ENCODE peak calls at places on chromosomes 12 and 14, in four cellular contexts. F is MM.1S, G is OCI-LY7, O is HCT116. M is an unnamed sample.

GRCh38 chr12:69645031-69645430 is 34.3 kb upstream of the LRRC10 start:
- DNase-seq in F (no peak), G (no peak), O (no peak), M (peak)

GRCh38 chr12:5511644-5512584 is 80.0 kb downstream of the NTF3 start:
- DNase-seq in G (peak), F (no peak), O (peak), M (peak)

GRCh38 chr12:105317453-105317852 is 13.0 kb upstream of the C12orf75 start:
- DNase-seq in G (no peak), O (no peak), F (no peak), M (peak)

GRCh38 chr12:62647586-62647985 is 181.0 kb downstream of the MON2 start:
- DNase-seq in G (no peak), F (no peak), O (no peak), M (no peak)

GRCh38 chr12:108215458-108215857 is 86.4 kb downstream of the WSCD2 start:
- DNase-seq in F (no peak), O (no peak), G (no peak), M (no peak)

GRCh38 chr14:92352158-92352985 is 29.4 kb downstream of the SLC24A4 start:
- DNase-seq in G (peak), O (peak), F (no peak), M (peak)

GRCh38 chr12:52018448-52019122 is 11.8 kb downstream of the TAMALIN start:
- DNase-seq in F (no peak), O (no peak), G (no peak), M (no peak)

GRCh38 chr14:48703728-48704467 is 882.3 kb downstream of the RPS29 start:
- DNase-seq in O (no peak), G (no peak), F (no peak), M (no peak)

GRCh38 chr14:103541944-103542544 is 13.0 kb downstream of the TRMT61A start:
- DNase-seq in F (no peak), G (no peak), O (no peak), M (no peak)

GRCh38 chr12:14396071-14396470 is 30.6 kb downstream of the ATF7IP start:
- DNase-seq in F (no peak), O (no peak), G (peak), M (no peak)

GRCh38 chr12:66964629-66965028 is 285.8 kb upstream of the GRIP1 start:
- DNase-seq in G (no peak), F (peak), O (no peak), M (peak)

GRCh38 chr12:86712425-86712843 is 456.2 kb upstream of the MGAT4C start:
- DNase-seq in F (no peak), O (peak), G (no peak), M (peak)

GRCh38 chr12:11797317-11797913 is 147.9 kb downstream of the ETV6 start:
- DNase-seq in O (no peak), G (no peak), F (no peak), M (peak)

GRCh38 chr12:112537710-112538396 is 119.1 kb downstream of the PTPN11 start:
- DNase-seq in O (peak), F (no peak), G (no peak), M (no peak)

GRCh38 chr14:104600805-104601204 is 3.8 kb downstream of the TMEM179 start:
- DNase-seq in G (no peak), F (no peak), O (no peak), M (no peak)

GRCh38 chr12:116727261-116727660 is 10.6 kb downstream of the SPRING1 start:
- DNase-seq in G (no peak), F (no peak), O (no peak), M (no peak)

GRCh38 chr12:112151766-112152541 is 26.6 kb downstream of the TRAFD1 start:
- DNase-seq in O (no peak), G (no peak), F (no peak), M (no peak)

GRCh38 chr14:22981090-22982012 is 1.0 kb downstream of the AJUBA start:
- DNase-seq in O (no peak), G (no peak), F (no peak), M (peak)

GRCh38 chr14:47040490-47040889 is 388.9 kb upstream of the RPL10L start:
- DNase-seq in O (peak), F (peak), G (no peak), M (no peak)

GRCh38 chr12:123861392-123861791 is 99.3 kb downstream of the DNAH10 start:
- DNase-seq in F (no peak), G (no peak), O (no peak), M (no peak)

GRCh38 chr12:13573698-13574321 is 377.3 kb downstream of the EMP1 start:
- DNase-seq in G (no peak), O (peak), F (no peak), M (peak)

GRCh38 chr12:5505751-5506150 is 73.8 kb downstream of the NTF3 start:
- DNase-seq in G (no peak), O (no peak), F (no peak), M (peak)

GRCh38 chr14:76848879-76849278 is 22.7 kb downstream of the LRRC74A start:
- DNase-seq in G (no peak), O (peak), F (no peak), M (no peak)

GRCh38 chr14:53378142-53378541 is 225.0 kb upstream of the DDHD1 start:
- DNase-seq in G (no peak), O (no peak), F (no peak), M (no peak)

GRCh38 chr14:54902521-54903420 is at the start of gene GCH1:
- DNase-seq in G (peak), F (peak), O (peak), M (peak)

GRCh38 chr14:49959822-49960408 is 67.0 kb downstream of the ARF6 start:
- DNase-seq in G (peak), F (no peak), O (no peak), M (no peak)

GRCh38 chr14:34646570-34647255 is 16.8 kb upstream of the SNX6 start:
- DNase-seq in G (no peak), O (no peak), F (no peak), M (no peak)

GRCh38 chr14:104111301-104112112 is 26.0 kb downstream of the ASPG start:
- DNase-seq in O (no peak), G (no peak), F (no peak), M (no peak)

GRCh38 chr12:43285248-43285647 is 266.8 kb downstream of the ADAMTS20 start:
- DNase-seq in F (peak), G (no peak), O (no peak), M (peak)

GRCh38 chr12:116832353-116832752 is 48.9 kb downstream of the HRK start:
- DNase-seq in O (no peak), F (no peak), G (no peak), M (no peak)

GRCh38 chr12:27221625-27222387 is 22.3 kb upstream of the STK38L start:
- DNase-seq in F (peak), G (peak), O (no peak), M (no peak)

GRCh38 chr14:76919811-76920571 is 93.8 kb downstream of the LRRC74A start:
- DNase-seq in O (no peak), G (no peak), F (no peak), M (peak)

GRCh38 chr12:66160704-66161103 is 9.1 kb downstream of the TMBIM4 start:
- DNase-seq in O (no peak), G (no peak), F (no peak), M (no peak)

GRCh38 chr14:72154645-72155378 is 222.6 kb downstream of the RGS6 start:
- DNase-seq in O (no peak), G (no peak), F (no peak), M (no peak)

GRCh38 chr14:61586539-61587396 is 108.5 kb upstream of the HIF1A start:
- DNase-seq in G (no peak), F (no peak), O (no peak), M (peak)

DNA sequence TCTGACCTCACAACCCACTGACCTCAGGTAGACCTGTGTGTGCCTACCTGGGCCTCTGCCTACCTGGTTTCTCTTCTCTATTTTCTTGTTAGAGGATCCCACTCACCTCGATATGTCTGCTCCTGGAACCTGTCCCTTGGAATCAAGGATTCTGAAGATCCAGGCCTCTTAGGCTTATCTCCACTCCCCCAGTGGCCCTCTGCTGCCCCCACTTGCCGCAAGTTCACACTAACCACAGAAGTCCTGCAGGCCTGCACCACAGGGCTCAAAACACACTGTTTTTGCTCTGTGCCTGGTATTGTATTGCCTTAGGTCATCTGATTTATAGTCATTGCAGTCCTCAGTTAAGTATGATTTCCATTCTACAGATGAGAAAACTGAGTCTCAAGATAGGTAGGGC is 15.3 kb upstream of the NRXN3 start:
- DNase-seq in G (no peak), F (no peak), O (no peak), M (no peak)
- TF ChIP-seq EZH2phosphoT487 in G (no peak), F (no peak), O (no peak), M (no peak)

GRCh38 chr14:100666403-100666802 is 60.3 kb upstream of the DLK1 start:
- DNase-seq in G (no peak), O (no peak), F (no peak), M (no peak)

GRCh38 chr14:100665518-100666032 is 61.1 kb upstream of the DLK1 start:
- DNase-seq in F (no peak), O (no peak), G (no peak), M (peak)

GRCh38 chr14:100663528-100664052 is 63.1 kb upstream of the DLK1 start:
- DNase-seq in O (no peak), G (no peak), F (no peak), M (no peak)

GRCh38 chr14:100664234-100664633 is 62.5 kb upstream of the DLK1 start:
- DNase-seq in G (no peak), F (no peak), O (no peak), M (no peak)

DNA sequence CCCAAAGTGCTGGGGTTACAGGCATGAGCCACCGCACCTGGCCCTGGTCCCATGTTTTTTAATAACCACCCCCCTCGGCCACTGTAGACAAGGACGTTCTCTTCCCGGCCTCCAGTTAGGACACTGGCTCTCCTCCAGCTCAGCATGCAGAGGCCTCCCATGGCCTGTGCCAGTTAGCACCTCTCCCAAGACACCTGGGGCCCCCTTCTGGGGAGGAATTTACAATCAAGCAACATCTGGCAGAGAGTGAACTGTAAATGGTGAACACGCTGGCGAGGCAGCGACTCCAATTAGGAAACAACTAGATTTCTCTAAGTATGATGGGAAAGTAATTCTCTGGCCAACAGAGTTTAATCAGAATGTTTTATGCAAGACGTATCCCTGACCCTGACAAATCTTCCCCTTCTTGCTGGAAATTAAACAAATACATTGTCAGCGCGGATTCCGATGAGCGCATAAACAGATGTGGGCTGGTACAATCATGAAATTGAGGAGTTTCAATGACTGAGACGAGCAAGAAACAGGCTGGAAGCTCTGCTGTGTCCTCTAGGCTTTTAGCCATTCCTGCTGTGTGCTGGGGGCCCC is 61.8 kb upstream of the DLK1 start:
- DNase-seq in G (no peak), F (no peak), O (no peak), M (peak)
- TF ChIP-seq EZH2phosphoT487 in G (no peak), F (no peak), O (no peak), M (no peak)

GRCh38 chr14:63893701-63894458 is 41.1 kb downstream of the SYNE2 start:
- DNase-seq in O (no peak), F (no peak), G (no peak), M (peak)
- TF ChIP-seq EZH2phosphoT487 in O (no peak), F (no peak), G (no peak), M (no peak)

GRCh38 chr12:48024735-48025134 is 20.5 kb upstream of the COL2A1 start:
- DNase-seq in O (no peak), G (no peak), F (no peak), M (no peak)

GRCh38 chr12:48021485-48022179 is 17.4 kb upstream of the COL2A1 start:
- DNase-seq in G (no peak), F (no peak), O (no peak), M (no peak)

GRCh38 chr12:48022180-48022521 is 17.9 kb upstream of the COL2A1 start:
- DNase-seq in G (no peak), F (no peak), O (no peak), M (no peak)

GRCh38 chr12:48023386-48023785 is 19.1 kb upstream of the COL2A1 start:
- DNase-seq in F (no peak), O (no peak), G (no peak), M (no peak)

GRCh38 chr12:48022676-48023385 is 18.6 kb upstream of the COL2A1 start:
- DNase-seq in F (no peak), O (no peak), G (no peak), M (no peak)
- TF ChIP-seq EZH2phosphoT487 in F (no peak), O (no peak), G (no peak), M (no peak)

GRCh38 chr12:131095826-131096680 is 142.3 kb downstream of the ADGRD1 start:
- DNase-seq in O (no peak), G (no peak), F (no peak), M (no peak)

GRCh38 chr12:131094831-131095805 is 141.4 kb downstream of the ADGRD1 start:
- DNase-seq in O (no peak), F (no peak), G (no peak), M (no peak)

GRCh38 chr12:131097247-131098177 is 143.8 kb downstream of the ADGRD1 start:
- DNase-seq in O (no peak), G (no peak), F (no peak), M (no peak)

GRCh38 chr12:131098178-131098981 is 144.7 kb downstream of the ADGRD1 start:
- DNase-seq in O (no peak), F (no peak), G (no peak), M (no peak)

GRCh38 chr12:131096681-131097181 is 143.0 kb downstream of the ADGRD1 start:
- DNase-seq in O (no peak), G (no peak), F (no peak), M (no peak)
- TF ChIP-seq EZH2phosphoT487 in O (no peak), G (no peak), F (no peak), M (no peak)

GRCh38 chr12:110222433-110222832 is 58.6 kb upstream of the ATP2A2 start:
- DNase-seq in O (no peak), G (no peak), F (no peak), M (no peak)

GRCh38 chr12:110223777-110224378 is 57.2 kb upstream of the ATP2A2 start:
- DNase-seq in F (no peak), G (no peak), O (no peak), M (peak)

GRCh38 chr12:110222027-110222426 is 59.0 kb upstream of the ATP2A2 start:
- DNase-seq in G (no peak), F (no peak), O (no peak), M (peak)

GRCh38 chr12:110227138-110227537 is 53.9 kb upstream of the ATP2A2 start:
- DNase-seq in O (no peak), G (no peak), F (no peak), M (no peak)

GRCh38 chr12:110224379-110225304 is 56.4 kb upstream of the ATP2A2 start:
- DNase-seq in O (no peak), F (peak), G (no peak), M (peak)
- TF ChIP-seq EZH2phosphoT487 in O (no peak), F (no peak), G (no peak), M (no peak)

GRCh38 chr12:2692156-2692555 is 102.6 kb upstream of the FKBP4 start:
- DNase-seq in O (no peak), G (no peak), F (peak), M (no peak)

GRCh38 chr12:2689879-2690278 is 104.9 kb upstream of the FKBP4 start:
- DNase-seq in G (no peak), F (no peak), O (no peak), M (no peak)

GRCh38 chr12:2690348-2691000 is 104.3 kb upstream of the FKBP4 start:
- DNase-seq in O (no peak), G (no peak), F (no peak), M (no peak)

GRCh38 chr12:2691001-2691339 is 103.8 kb upstream of the FKBP4 start:
- DNase-seq in G (no peak), O (no peak), F (peak), M (no peak)

DNA sequence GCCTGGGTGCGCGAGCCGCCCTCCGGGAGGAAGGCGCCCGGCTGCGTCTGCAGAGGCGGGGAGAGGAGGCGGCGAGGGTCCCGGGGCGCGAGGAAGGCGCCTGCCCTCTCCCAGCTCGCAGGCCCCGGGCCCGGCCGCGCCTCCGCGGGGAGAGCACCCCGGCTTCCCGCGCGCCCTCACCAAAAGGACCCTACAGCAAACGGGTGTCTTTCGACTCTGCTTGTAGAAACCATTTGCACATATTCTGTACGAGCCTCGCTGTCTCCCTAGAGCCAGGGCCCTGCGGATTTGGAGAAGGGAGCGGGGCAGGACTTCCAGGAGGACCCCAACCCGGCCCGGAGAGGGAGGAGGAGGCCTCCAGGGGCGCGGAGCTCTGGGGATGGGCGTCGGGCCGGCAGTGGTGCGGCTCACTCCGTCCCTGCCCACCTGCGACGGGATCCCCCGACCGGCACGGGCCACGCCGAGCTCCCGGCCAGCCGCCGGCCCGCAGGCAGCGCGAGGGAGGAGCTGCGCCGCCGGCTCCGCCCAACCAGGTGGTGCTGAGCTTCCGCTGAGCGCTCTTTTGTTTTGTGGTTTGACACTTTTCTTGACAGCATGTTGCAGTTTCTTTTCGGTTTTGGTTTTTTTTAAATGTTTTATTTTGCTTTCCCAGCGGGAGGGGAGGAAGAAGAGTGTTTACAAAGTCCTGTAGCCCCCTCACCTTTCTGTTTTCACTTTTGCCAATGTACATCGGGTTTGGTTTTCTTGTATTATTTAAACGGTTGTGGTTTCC is 103.2 kb upstream of the FKBP4 start:
- DNase-seq in F (peak), G (peak), O (peak), M (no peak)
- TF ChIP-seq EZH2phosphoT487 in F (no peak), G (no peak), O (no peak), M (no peak)

GRCh38 chr14:68249534-68250517 is 430.2 kb downstream of the RAD51B start:
- DNase-seq in F (no peak), O (peak), G (no peak), M (peak)

GRCh38 chr14:68246074-68246980 is 426.7 kb downstream of the RAD51B start:
- DNase-seq in O (no peak), F (no peak), G (no peak), M (no peak)

GRCh38 chr14:68247281-68247680 is 427.7 kb downstream of the RAD51B start:
- DNase-seq in G (no peak), F (no peak), O (no peak), M (no peak)

GRCh38 chr14:68248481-68249255 is 429.1 kb downstream of the RAD51B start:
- DNase-seq in F (peak), O (peak), G (peak), M (peak)

DNA sequence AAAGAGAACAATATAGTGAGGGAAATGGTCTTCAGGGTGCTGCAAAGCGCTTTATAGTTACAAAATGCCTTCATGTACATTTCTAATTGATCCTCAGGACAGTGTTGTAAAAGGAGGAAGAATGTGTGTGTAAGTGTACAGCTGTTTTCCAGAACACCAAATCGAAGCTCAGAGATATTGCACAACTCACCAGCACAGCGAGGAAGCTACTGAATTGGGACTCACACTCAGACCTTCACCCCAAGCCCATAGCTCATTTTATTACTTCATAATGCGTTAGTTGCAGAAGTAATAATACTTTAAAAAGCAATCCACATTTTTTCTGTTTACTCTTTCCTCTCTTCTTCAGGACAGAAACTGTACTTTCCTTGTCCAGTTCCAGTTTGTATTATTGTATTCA is 428.3 kb downstream of the RAD51B start:
- DNase-seq in G (no peak), O (no peak), F (no peak), M (peak)
- TF ChIP-seq EZH2phosphoT487 in G (no peak), O (no peak), F (no peak), M (no peak)

DNA sequence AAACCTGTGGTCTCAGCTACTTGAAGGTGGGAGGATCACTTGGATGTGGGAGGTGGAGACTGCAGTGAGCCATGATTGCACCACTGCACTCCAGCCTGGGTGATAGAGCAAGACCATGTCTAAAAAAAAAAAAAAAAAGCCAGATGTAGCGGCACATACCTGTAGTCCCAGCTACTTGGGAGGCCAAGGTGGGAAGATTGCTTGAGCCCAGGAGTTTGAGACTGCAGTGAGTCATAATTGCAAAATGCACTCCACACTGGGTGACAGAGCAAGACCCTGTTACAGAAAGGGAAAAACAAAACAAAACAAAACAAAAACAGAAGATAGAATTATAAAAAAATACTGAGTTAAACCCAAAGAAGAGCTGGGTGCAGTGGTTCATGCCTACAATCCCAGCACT is 29.1 kb upstream of the APOF start:
- DNase-seq in F (no peak), G (no peak), O (no peak), M (no peak)
- TF ChIP-seq EZH2phosphoT487 in F (no peak), G (no peak), O (no peak), M (no peak)

GRCh38 chr14:94079891-94080605 is 954 bp downstream of the DDX24 start:
- DNase-seq in F (no peak), O (no peak), G (no peak), M (peak)
- TF ChIP-seq EZH2phosphoT487 in F (no peak), O (no peak), G (no peak), M (no peak)

M was measured in GM23248.